ENCODE peak calls at places on chromosomes 12 and 14, in six cellular contexts. I is A549; V is OCI-LY7; G is fibroblast of mammary gland; C is GM13976; Q is CD8-positive, alpha-beta T cell. Z is an unnamed sample.

GRCh38 chr12:56629459-56630179 is 507 bp downstream of the BAZ2A start:
- DNase-seq in I (peak; percentile 43), V (peak; percentile 31), G (no peak), C (peak; percentile 71), Q (peak; percentile 38), Z (peak; percentile 53)

GRCh38 chr12:18703326-18703725 is 34.5 kb downstream of the PLCZ1 start:
- DNase-seq in I (no peak), V (no peak), G (peak; percentile 18), C (no peak), Q (no peak), Z (no peak)

GRCh38 chr12:66048218-66048842 is 82.2 kb downstream of the LLPH start:
- DNase-seq in I (no peak), V (no peak), G (no peak), C (no peak), Q (no peak), Z (no peak)

GRCh38 chr14:74875941-74876913 is at the start of gene PROX2:
- DNase-seq in I (no peak), V (peak; percentile 51), G (peak; percentile 59), C (no peak), Q (peak; percentile 35), Z (no peak)

GRCh38 chr14:68148276-68148675 is 328.7 kb downstream of the RAD51B start:
- DNase-seq in I (no peak), V (no peak), G (peak; percentile 73), C (no peak), Q (no peak), Z (no peak)

GRCh38 chr14:23095196-23096108 is at the start of gene C14orf119:
- DNase-seq in I (peak; percentile 98), V (peak; percentile 100), G (peak; percentile 99), C (peak; percentile 99), Q (peak; percentile 100), Z (peak; percentile 99)

GRCh38 chr12:89346741-89347324 is 5.5 kb downstream of the DUSP6 start:
- DNase-seq in I (no peak), V (no peak), G (peak; percentile 64), C (no peak), Q (no peak), Z (no peak)

GRCh38 chr14:47567273-47567672 is 108.1 kb downstream of the MDGA2 start:
- DNase-seq in I (no peak), V (no peak), G (no peak), C (no peak), Q (no peak), Z (no peak)

GRCh38 chr12:123089631-123090353 is 61.1 kb downstream of the PITPNM2 start:
- DNase-seq in I (peak; percentile 88), V (no peak), G (peak; percentile 99), C (no peak), Q (no peak), Z (no peak)

GRCh38 chr14:68947802-68948201 is 31.3 kb downstream of the ACTN1 start:
- DNase-seq in I (no peak), V (no peak), G (peak; percentile 84), C (no peak), Q (no peak), Z (no peak)

GRCh38 chr14:70665448-70666363 is 24.0 kb downstream of the TTC9 start:
- DNase-seq in I (peak; percentile 50), V (peak; percentile 82), G (no peak), C (peak; percentile 60), Q (no peak), Z (peak; percentile 72)

GRCh38 chr12:53213348-53213747 is 6.3 kb upstream of the ITGB7 start:
- DNase-seq in I (peak; percentile 91), V (peak; percentile 86), G (peak; percentile 71), C (peak; percentile 84), Q (peak; percentile 92), Z (peak; percentile 82)

GRCh38 chr14:59181804-59182203 is 6.7 kb upstream of the DAAM1 start:
- DNase-seq in I (no peak), V (no peak), G (no peak), C (no peak), Q (no peak), Z (no peak)

GRCh38 chr14:101110729-101111619 is 207.5 kb upstream of the RTL1 start:
- DNase-seq in I (no peak), V (no peak), G (no peak), C (no peak), Q (no peak), Z (no peak)

GRCh38 chr12:65779091-65779642 is 45.1 kb upstream of the HMGA2 start:
- DNase-seq in I (no peak), V (no peak), G (peak; percentile 51), C (no peak), Q (no peak), Z (no peak)

GRCh38 chr12:117658226-117658625 is 296.8 kb upstream of the NOS1 start:
- DNase-seq in I (no peak), V (no peak), G (no peak), C (no peak), Q (no peak), Z (no peak)

GRCh38 chr12:114990396-114990795 is 306.4 kb upstream of the TBX3 start:
- DNase-seq in I (no peak), V (no peak), G (no peak), C (no peak), Q (no peak), Z (no peak)

GRCh38 chr14:80784824-80785223 is 156.7 kb downstream of the CEP128 start:
- DNase-seq in I (no peak), V (no peak), G (peak; percentile 35), C (no peak), Q (no peak), Z (no peak)

GRCh38 chr14:102215071-102215470 is 75.4 kb downstream of the WDR20 start:
- DNase-seq in I (no peak), V (no peak), G (peak; percentile 85), C (no peak), Q (no peak), Z (no peak)

GRCh38 chr12:51360315-51360714 is 13.8 kb upstream of the CELA1 start:
- DNase-seq in I (no peak), V (no peak), G (no peak), C (no peak), Q (no peak), Z (no peak)

GRCh38 chr12:1518763-1519516 is 75.4 kb downstream of the FBXL14 start:
- DNase-seq in I (no peak), V (no peak), G (peak; percentile 92), C (no peak), Q (no peak), Z (no peak)

GRCh38 chr12:1518486-1518762 is 76.0 kb downstream of the FBXL14 start:
- DNase-seq in I (no peak), V (no peak), G (no peak), C (no peak), Q (no peak), Z (no peak)

GRCh38 chr12:1515428-1515827 is 79.0 kb downstream of the FBXL14 start:
- DNase-seq in I (no peak), V (no peak), G (no peak), C (no peak), Q (no peak), Z (no peak)

GRCh38 chr12:1517734-1518485 is 76.5 kb downstream of the FBXL14 start:
- DNase-seq in I (no peak), V (no peak), G (no peak), C (no peak), Q (no peak), Z (no peak)

DNA sequence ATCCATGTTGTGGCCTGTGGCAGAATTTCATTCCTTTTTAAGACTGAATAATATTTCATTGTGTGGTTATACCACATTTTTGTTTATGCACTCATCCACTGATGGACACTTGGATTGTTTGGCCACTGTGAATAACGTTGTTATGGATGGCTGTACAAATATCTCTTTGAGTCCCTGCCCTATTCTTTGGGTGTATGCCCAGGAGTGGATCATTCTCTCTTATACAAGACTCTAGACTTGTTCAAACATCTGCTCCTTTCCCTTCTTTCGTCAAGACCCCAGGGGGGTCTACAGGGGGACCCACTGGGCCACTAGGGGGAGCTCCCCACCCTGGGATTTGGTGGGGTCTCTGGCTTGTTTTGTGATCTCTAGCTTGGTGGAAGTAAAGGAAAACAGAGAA is 77.4 kb downstream of the FBXL14 start:
- DNase-seq in I (no peak), V (peak; percentile 75), G (peak; percentile 96), C (no peak), Q (peak; percentile 22), Z (no peak)
- TF ChIP-seq CTCF in I (peak; percentile 33), V (peak; percentile 100), G (peak; percentile 55), C (peak; percentile 52), Q (no peak), Z (peak; percentile 69)

GRCh38 chr12:43637116-43637515 is 85.1 kb upstream of the ADAMTS20 start:
- DNase-seq in I (no peak), V (no peak), G (no peak), C (no peak), Q (no peak), Z (no peak)
- TF ChIP-seq CTCF in I (no peak), V (no peak), G (no peak), C (no peak), Q (no peak), Z (no peak)

GRCh38 chr12:38669081-38669480 is 236.3 kb downstream of the CPNE8 start:
- DNase-seq in I (no peak), V (no peak), G (no peak), C (no peak), Q (no peak), Z (no peak)

GRCh38 chr12:38662851-38663250 is 242.5 kb downstream of the CPNE8 start:
- DNase-seq in I (no peak), V (no peak), G (peak; percentile 45), C (no peak), Q (no peak), Z (no peak)

GRCh38 chr12:38666425-38666824 is 239.0 kb downstream of the CPNE8 start:
- DNase-seq in I (no peak), V (no peak), G (no peak), C (no peak), Q (no peak), Z (no peak)

GRCh38 chr12:38669530-38669929 is 235.9 kb downstream of the CPNE8 start:
- DNase-seq in I (no peak), V (no peak), G (no peak), C (no peak), Q (no peak), Z (no peak)

DNA sequence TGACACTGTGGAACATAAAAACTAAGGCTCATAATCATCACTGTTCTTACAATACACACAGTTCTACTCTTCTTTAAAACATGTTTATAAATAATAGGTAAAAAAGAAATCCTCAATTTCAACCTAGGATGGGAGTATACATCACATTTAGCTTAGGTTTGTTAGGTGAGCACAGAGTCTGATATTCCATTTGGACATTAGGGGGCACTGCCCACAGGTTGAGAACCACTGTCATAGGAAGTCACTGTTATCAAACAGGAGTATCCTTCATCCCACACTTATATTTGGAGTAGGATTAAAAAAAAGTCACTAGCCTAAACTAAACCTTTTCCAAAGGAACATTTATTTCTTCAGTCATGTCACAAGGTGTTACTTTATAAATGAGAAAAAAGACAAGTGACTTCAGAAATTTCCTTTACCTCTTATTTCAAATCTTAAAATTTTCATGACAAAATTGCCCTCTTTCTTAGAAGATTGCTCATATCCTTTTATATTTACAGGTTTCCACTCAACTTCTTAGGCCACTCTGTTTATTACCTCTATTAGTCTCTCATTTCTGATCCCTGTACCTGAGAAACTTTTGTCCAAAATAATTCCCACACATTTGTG is 240.6 kb downstream of the CPNE8 start:
- DNase-seq in I (no peak), V (peak; percentile 3), G (peak; percentile 37), C (peak; percentile 5), Q (no peak), Z (peak; percentile 6)
- TF ChIP-seq CTCF in I (peak; percentile 59), V (peak; percentile 72), G (peak; percentile 77), C (no peak), Q (no peak), Z (peak; percentile 60)

DNA sequence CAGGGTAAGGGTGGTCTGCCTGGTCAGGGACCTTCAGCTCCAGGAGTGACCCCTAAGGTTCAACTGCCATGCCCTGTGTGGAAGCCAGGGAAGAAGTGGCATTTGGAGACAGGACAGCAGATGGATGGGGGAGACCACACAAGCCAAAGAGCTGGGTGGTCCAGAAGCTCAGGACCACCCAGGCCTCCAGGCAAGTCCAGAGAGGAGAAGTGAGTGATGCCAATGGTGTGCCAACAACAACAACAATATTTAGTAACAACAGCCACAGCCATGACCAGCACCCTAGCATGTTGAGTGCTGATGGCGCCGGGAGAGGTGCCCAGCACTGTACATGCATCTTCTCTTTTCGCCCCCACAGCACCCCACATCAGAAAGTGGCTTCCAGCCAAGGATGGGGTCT is 113.7 kb downstream of the ESRRB start:
- DNase-seq in I (no peak), V (no peak), G (no peak), C (no peak), Q (no peak), Z (no peak)
- TF ChIP-seq CTCF in I (no peak), V (no peak), G (no peak), C (no peak), Q (no peak), Z (no peak)